ENCODE peak calls at places on chromosomes 16 and 17, in ten cellular contexts. Q is RWPE1; L is nephron progenitor cell; E is T-helper 17 cell; R is ACHN; P is stimulated activated CD8-positive, alpha-beta memory T cell treated with anti-CD3 and anti-CD28 coated beads, Interleukin-12 subunit alpha, Interleukin-12 subunit beta, amount 100 ng/mL, for 4 hours; O is lung; D is K562; B is neuronal stem cell; Z is SW 1271. H is an unnamed sample.

GRCh38 chr17:5123343-5124124 is 7.7 kb downstream of the USP6 start:
- DNase-seq in E (no peak), L (no peak), O (no peak), R (no peak), D (no peak), Q (no peak), P (no peak), B (no peak), Z (no peak), H (no peak)

GRCh38 chr17:219696-220095 is 38.2 kb upstream of the DOC2B start:
- DNase-seq in Z (no peak), R (no peak), B (no peak), E (no peak), L (no peak), D (no peak), O (no peak), P (no peak), Q (no peak), H (no peak)

GRCh38 chr17:1928976-1929375 is 96.2 kb downstream of the RTN4RL1 start:
- DNase-seq in P (no peak), Z (no peak), Q (no peak), B (no peak), R (no peak), D (no peak), O (no peak), L (no peak), E (no peak), H (no peak)

GRCh38 chr16:85628651-85629050 is 15.5 kb downstream of the GSE1 start:
- DNase-seq in B (no peak), R (no peak), Q (no peak), O (no peak), D (no peak), L (no peak), P (no peak), E (no peak), Z (no peak), H (no peak)

GRCh38 chr17:35345926-35346771 is 27.3 kb downstream of the SLFN11 start:
- DNase-seq in D (no peak), R (peak), L (peak), P (no peak), Q (no peak), E (peak), O (peak), B (peak), Z (no peak), H (no peak)

GRCh38 chr16:6605490-6605889 is 727.2 kb upstream of the RBFOX1 start:
- DNase-seq in L (no peak), D (no peak), O (no peak), R (no peak), P (no peak), E (no peak), Q (no peak), Z (no peak), B (no peak), H (no peak)

GRCh38 chr17:50074227-50074626 is 18.3 kb downstream of the ITGA3 start:
- DNase-seq in P (no peak), B (no peak), L (no peak), Z (no peak), R (no peak), E (no peak), D (no peak), O (no peak), Q (no peak), H (no peak)

GRCh38 chr16:14462811-14463210 is 167.2 kb downstream of the PARN start:
- DNase-seq in Z (no peak), R (no peak), E (no peak), B (no peak), D (no peak), L (no peak), O (no peak), P (no peak), Q (peak), H (no peak)

GRCh38 chr17:66625321-66625767 is 209.6 kb upstream of the CACNG5 start:
- DNase-seq in Q (peak), Z (peak), B (peak), D (no peak), E (no peak), O (no peak), P (no peak), L (no peak), R (peak), H (peak)

GRCh38 chr17:77186141-77186604 is 45.4 kb downstream of the SEC14L1 start:
- DNase-seq in O (no peak), D (no peak), R (no peak), L (peak), Q (no peak), Z (no peak), B (no peak), P (no peak), E (no peak), H (no peak)

GRCh38 chr16:73565263-73565662 is 517.3 kb upstream of the ZFHX3 start:
- DNase-seq in L (no peak), D (no peak), P (no peak), B (no peak), O (no peak), Z (no peak), Q (no peak), R (no peak), E (no peak), H (no peak)

GRCh38 chr17:9402590-9403199 is 172.9 kb downstream of the STX8 start:
- DNase-seq in E (no peak), L (peak), R (peak), P (no peak), O (no peak), Q (no peak), B (no peak), D (no peak), Z (peak), H (no peak)

GRCh38 chr17:3527468-3527867 is 30.1 kb downstream of the TRPV3 start:
- DNase-seq in Q (no peak), D (no peak), Z (no peak), E (no peak), R (no peak), B (no peak), L (no peak), O (no peak), P (no peak), H (no peak)

GRCh38 chr17:2056221-2057129 is 1.6 kb downstream of the HIC1 start:
- DNase-seq in E (peak), Q (no peak), R (no peak), B (no peak), O (no peak), P (no peak), D (no peak), L (peak), Z (no peak), H (no peak)

GRCh38 chr17:48551601-48552452 is 6.9 kb upstream of the HOXB2 start:
- DNase-seq in O (no peak), D (no peak), B (no peak), Q (no peak), Z (no peak), E (no peak), P (no peak), L (peak), R (no peak), H (no peak)

GRCh38 chr17:10807704-10808128 is 3.8 kb upstream of the TMEM238L start:
- DNase-seq in D (peak), E (no peak), L (no peak), R (no peak), Q (no peak), O (no peak), B (no peak), P (no peak), Z (no peak), H (no peak)

H was measured in HS-27A.